ENCODE peak calls at places on chromosomes 1 and 21, in eight cellular contexts. One of them, this sample, is unnamed.

GRCh38 chr1:11738096-11738495 is 2.2 kb downstream of the AGTRAP start:
- DNase-seq in fibroblast of mammary gland: no peak
- DNase-seq in progenitor cell of endocrine pancreas: no peak
- DNase-seq in MCF 10A: no peak
- DNase-seq in mesothelial cell of epicardium: no peak
- DNase-seq in foreskin fibroblast: no peak
- DNase-seq in cardiac fibroblast: no peak
- DNase-seq in neural progenitor cell: no peak
- DNase-seq in this sample: no peak

GRCh38 chr1:183783896-183784637 is 20.9 kb upstream of the RGL1 start:
- DNase-seq in fibroblast of mammary gland: peak
- DNase-seq in progenitor cell of endocrine pancreas: no peak
- DNase-seq in MCF 10A: peak
- DNase-seq in mesothelial cell of epicardium: no peak
- DNase-seq in foreskin fibroblast: peak
- DNase-seq in cardiac fibroblast: peak
- DNase-seq in neural progenitor cell: no peak
- DNase-seq in this sample: peak

GRCh38 chr1:204975021-204975420 is 68.0 kb upstream of the CNTN2 start:
- DNase-seq in fibroblast of mammary gland: no peak
- DNase-seq in progenitor cell of endocrine pancreas: no peak
- DNase-seq in MCF 10A: no peak
- DNase-seq in mesothelial cell of epicardium: no peak
- DNase-seq in foreskin fibroblast: no peak
- DNase-seq in cardiac fibroblast: no peak
- DNase-seq in neural progenitor cell: no peak
- DNase-seq in this sample: no peak

GRCh38 chr1:227325195-227325594 is 6.9 kb upstream of the CDC42BPA start:
- DNase-seq in fibroblast of mammary gland: no peak
- DNase-seq in progenitor cell of endocrine pancreas: no peak
- DNase-seq in MCF 10A: no peak
- DNase-seq in mesothelial cell of epicardium: no peak
- DNase-seq in foreskin fibroblast: no peak
- DNase-seq in cardiac fibroblast: no peak
- DNase-seq in neural progenitor cell: no peak
- DNase-seq in this sample: no peak

GRCh38 chr1:9427388-9427787 is 111.9 kb upstream of the SLC25A33 start:
- DNase-seq in fibroblast of mammary gland: no peak
- DNase-seq in progenitor cell of endocrine pancreas: no peak
- DNase-seq in MCF 10A: no peak
- DNase-seq in mesothelial cell of epicardium: no peak
- DNase-seq in foreskin fibroblast: no peak
- DNase-seq in cardiac fibroblast: no peak
- DNase-seq in neural progenitor cell: no peak
- DNase-seq in this sample: no peak

GRCh38 chr1:232900818-232901217 is 49.6 kb upstream of the NTPCR start:
- DNase-seq in fibroblast of mammary gland: no peak
- DNase-seq in progenitor cell of endocrine pancreas: no peak
- DNase-seq in MCF 10A: no peak
- DNase-seq in mesothelial cell of epicardium: no peak
- DNase-seq in foreskin fibroblast: no peak
- DNase-seq in cardiac fibroblast: no peak
- DNase-seq in neural progenitor cell: no peak
- DNase-seq in this sample: no peak

GRCh38 chr1:239722080-239722479 is 335.7 kb downstream of the CHRM3 start:
- DNase-seq in fibroblast of mammary gland: no peak
- DNase-seq in progenitor cell of endocrine pancreas: no peak
- DNase-seq in MCF 10A: peak
- DNase-seq in mesothelial cell of epicardium: no peak
- DNase-seq in foreskin fibroblast: no peak
- DNase-seq in cardiac fibroblast: no peak
- DNase-seq in neural progenitor cell: no peak
- DNase-seq in this sample: no peak

GRCh38 chr1:48495911-48496310 is 23.9 kb upstream of the SPATA6 start:
- DNase-seq in fibroblast of mammary gland: no peak
- DNase-seq in progenitor cell of endocrine pancreas: no peak
- DNase-seq in MCF 10A: no peak
- DNase-seq in mesothelial cell of epicardium: no peak
- DNase-seq in foreskin fibroblast: no peak
- DNase-seq in cardiac fibroblast: no peak
- DNase-seq in neural progenitor cell: no peak
- DNase-seq in this sample: no peak

GRCh38 chr1:117812868-117813511 is 116.4 kb downstream of the GDAP2 start:
- DNase-seq in fibroblast of mammary gland: peak
- DNase-seq in progenitor cell of endocrine pancreas: no peak
- DNase-seq in MCF 10A: no peak
- DNase-seq in mesothelial cell of epicardium: no peak
- DNase-seq in foreskin fibroblast: no peak
- DNase-seq in cardiac fibroblast: no peak
- DNase-seq in neural progenitor cell: no peak
- DNase-seq in this sample: no peak

GRCh38 chr1:219837274-219837993 is 90.9 kb downstream of the SLC30A10 start:
- DNase-seq in fibroblast of mammary gland: peak
- DNase-seq in progenitor cell of endocrine pancreas: no peak
- DNase-seq in MCF 10A: peak
- DNase-seq in mesothelial cell of epicardium: no peak
- DNase-seq in foreskin fibroblast: peak
- DNase-seq in cardiac fibroblast: peak
- DNase-seq in neural progenitor cell: peak
- DNase-seq in this sample: peak

GRCh38 chr21:15199414-15199813 is 134.6 kb upstream of the NRIP1 start:
- DNase-seq in fibroblast of mammary gland: no peak
- DNase-seq in progenitor cell of endocrine pancreas: no peak
- DNase-seq in MCF 10A: no peak
- DNase-seq in mesothelial cell of epicardium: no peak
- DNase-seq in foreskin fibroblast: no peak
- DNase-seq in cardiac fibroblast: no peak
- DNase-seq in neural progenitor cell: peak
- DNase-seq in this sample: no peak

GRCh38 chr1:83583351-83584014 is 415.4 kb downstream of the TTLL7 start:
- DNase-seq in fibroblast of mammary gland: peak
- DNase-seq in progenitor cell of endocrine pancreas: no peak
- DNase-seq in MCF 10A: peak
- DNase-seq in mesothelial cell of epicardium: no peak
- DNase-seq in foreskin fibroblast: peak
- DNase-seq in cardiac fibroblast: no peak
- DNase-seq in neural progenitor cell: peak
- DNase-seq in this sample: peak

GRCh38 chr21:37032877-37033471 is 26.5 kb downstream of the RIPPLY3 start:
- DNase-seq in fibroblast of mammary gland: peak
- DNase-seq in progenitor cell of endocrine pancreas: no peak
- DNase-seq in MCF 10A: peak
- DNase-seq in mesothelial cell of epicardium: no peak
- DNase-seq in foreskin fibroblast: peak
- DNase-seq in cardiac fibroblast: peak
- DNase-seq in neural progenitor cell: no peak
- DNase-seq in this sample: peak

DNA sequence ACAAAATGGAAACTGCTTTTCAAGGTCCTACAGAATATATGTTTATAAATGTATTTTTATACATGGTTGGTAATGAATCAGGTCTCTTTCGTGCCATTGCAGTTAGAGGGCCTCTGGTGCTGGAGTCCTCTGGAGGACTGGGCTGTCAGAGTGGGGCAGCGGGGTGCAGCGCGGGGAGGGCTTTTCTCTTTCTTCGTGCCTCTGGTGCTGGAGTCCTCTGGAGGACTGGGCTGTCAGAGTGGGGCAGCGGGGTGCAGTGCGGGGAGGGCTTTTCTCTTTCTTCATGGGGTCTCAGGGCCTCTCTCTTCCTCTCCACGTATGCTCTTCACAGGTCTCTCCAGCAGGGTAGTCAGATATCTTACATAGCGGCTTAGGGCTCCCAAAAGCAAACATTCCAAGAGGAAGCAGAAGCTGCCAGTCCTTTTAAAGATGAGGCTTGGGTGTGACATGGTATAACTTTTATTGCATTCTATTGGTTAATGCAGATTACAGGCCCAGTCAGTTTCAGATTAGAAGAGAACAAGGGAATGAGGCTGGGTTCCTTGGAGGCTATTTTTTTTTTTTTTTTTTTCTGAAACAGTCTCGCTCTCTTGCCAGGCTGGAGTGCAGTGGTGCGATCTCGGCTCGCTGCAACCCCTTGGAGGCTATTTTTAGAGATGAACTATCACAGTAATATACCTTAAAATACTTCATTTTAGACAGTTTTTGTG is 13.1 kb downstream of the SDCCAG8 start:
- DNase-seq in fibroblast of mammary gland: no peak
- DNase-seq in progenitor cell of endocrine pancreas: no peak
- DNase-seq in MCF 10A: no peak
- DNase-seq in mesothelial cell of epicardium: no peak
- DNase-seq in foreskin fibroblast: no peak
- DNase-seq in cardiac fibroblast: peak
- DNase-seq in neural progenitor cell: peak
- DNase-seq in this sample: peak
- TF ChIP-seq CTCF in fibroblast of mammary gland: no peak
- TF ChIP-seq CTCF in progenitor cell of endocrine pancreas: no peak
- TF ChIP-seq CTCF in MCF 10A: no peak
- TF ChIP-seq CTCF in mesothelial cell of epicardium: no peak
- TF ChIP-seq CTCF in foreskin fibroblast: no peak
- TF ChIP-seq CTCF in cardiac fibroblast: no peak
- TF ChIP-seq CTCF in neural progenitor cell: no peak
- TF ChIP-seq CTCF in this sample: peak

GRCh38 chr1:91502138-91502881 is 1.7 kb downstream of the CDC7 start:
- DNase-seq in fibroblast of mammary gland: no peak
- DNase-seq in progenitor cell of endocrine pancreas: no peak
- DNase-seq in MCF 10A: peak
- DNase-seq in mesothelial cell of epicardium: no peak
- DNase-seq in foreskin fibroblast: no peak
- DNase-seq in cardiac fibroblast: peak
- DNase-seq in neural progenitor cell: no peak
- DNase-seq in this sample: no peak

GRCh38 chr1:91499346-91499745 is 1.3 kb upstream of the CDC7 start:
- DNase-seq in fibroblast of mammary gland: no peak
- DNase-seq in progenitor cell of endocrine pancreas: no peak
- DNase-seq in MCF 10A: no peak
- DNase-seq in mesothelial cell of epicardium: no peak
- DNase-seq in foreskin fibroblast: no peak
- DNase-seq in cardiac fibroblast: no peak
- DNase-seq in neural progenitor cell: no peak
- DNase-seq in this sample: no peak

GRCh38 chr1:91501527-91501859 is 842 bp downstream of the CDC7 start:
- DNase-seq in fibroblast of mammary gland: no peak
- DNase-seq in progenitor cell of endocrine pancreas: no peak
- DNase-seq in MCF 10A: peak
- DNase-seq in mesothelial cell of epicardium: no peak
- DNase-seq in foreskin fibroblast: peak
- DNase-seq in cardiac fibroblast: peak
- DNase-seq in neural progenitor cell: no peak
- DNase-seq in this sample: no peak

GRCh38 chr1:91499904-91500755 is 521 bp upstream of the CDC7 start:
- DNase-seq in fibroblast of mammary gland: no peak
- DNase-seq in progenitor cell of endocrine pancreas: no peak
- DNase-seq in MCF 10A: no peak
- DNase-seq in mesothelial cell of epicardium: no peak
- DNase-seq in foreskin fibroblast: no peak
- DNase-seq in cardiac fibroblast: no peak
- DNase-seq in neural progenitor cell: peak
- DNase-seq in this sample: no peak

GRCh38 chr1:91500756-91501526 is at the start of gene CDC7:
- DNase-seq in fibroblast of mammary gland: peak
- DNase-seq in progenitor cell of endocrine pancreas: peak
- DNase-seq in MCF 10A: peak
- DNase-seq in mesothelial cell of epicardium: peak
- DNase-seq in foreskin fibroblast: peak
- DNase-seq in cardiac fibroblast: peak
- DNase-seq in neural progenitor cell: peak
- DNase-seq in this sample: peak
- TF ChIP-seq CTCF in fibroblast of mammary gland: peak
- TF ChIP-seq CTCF in progenitor cell of endocrine pancreas: peak
- TF ChIP-seq CTCF in MCF 10A: peak
- TF ChIP-seq CTCF in mesothelial cell of epicardium: peak
- TF ChIP-seq CTCF in foreskin fibroblast: peak
- TF ChIP-seq CTCF in cardiac fibroblast: peak
- TF ChIP-seq CTCF in neural progenitor cell: peak
- TF ChIP-seq CTCF in this sample: peak

GRCh38 chr21:31136891-31137290 is 98.6 kb upstream of the KRTAP19-8 start:
- DNase-seq in fibroblast of mammary gland: peak
- DNase-seq in progenitor cell of endocrine pancreas: no peak
- DNase-seq in MCF 10A: peak
- DNase-seq in mesothelial cell of epicardium: no peak
- DNase-seq in foreskin fibroblast: no peak
- DNase-seq in cardiac fibroblast: peak
- DNase-seq in neural progenitor cell: no peak
- DNase-seq in this sample: no peak
- TF ChIP-seq CTCF in fibroblast of mammary gland: no peak
- TF ChIP-seq CTCF in progenitor cell of endocrine pancreas: no peak
- TF ChIP-seq CTCF in MCF 10A: no peak
- TF ChIP-seq CTCF in mesothelial cell of epicardium: no peak
- TF ChIP-seq CTCF in foreskin fibroblast: no peak
- TF ChIP-seq CTCF in cardiac fibroblast: peak
- TF ChIP-seq CTCF in neural progenitor cell: no peak
- TF ChIP-seq CTCF in this sample: no peak

GRCh38 chr1:175470078-175470477 is 273.3 kb downstream of the TNR start:
- DNase-seq in fibroblast of mammary gland: no peak
- DNase-seq in progenitor cell of endocrine pancreas: no peak
- DNase-seq in MCF 10A: no peak
- DNase-seq in mesothelial cell of epicardium: no peak
- DNase-seq in foreskin fibroblast: no peak
- DNase-seq in cardiac fibroblast: no peak
- DNase-seq in neural progenitor cell: no peak
- DNase-seq in this sample: no peak
- TF ChIP-seq CTCF in fibroblast of mammary gland: no peak
- TF ChIP-seq CTCF in progenitor cell of endocrine pancreas: no peak
- TF ChIP-seq CTCF in MCF 10A: no peak
- TF ChIP-seq CTCF in mesothelial cell of epicardium: no peak
- TF ChIP-seq CTCF in foreskin fibroblast: no peak
- TF ChIP-seq CTCF in cardiac fibroblast: no peak
- TF ChIP-seq CTCF in neural progenitor cell: no peak
- TF ChIP-seq CTCF in this sample: no peak